ENCODE peak calls at places on chromosomes 7 and 10, in four cellular contexts. V, D, C and I are unnamed samples.

GRCh38 chr10:88292185-88292514 is 291.0 kb downstream of the RNLS start:
- DNase-seq in D (no peak), C (no peak), V (no peak), I (no peak)

GRCh38 chr10:114087255-114087654 is 43.6 kb downstream of the ADRB1 start:
- DNase-seq in D (no peak), C (no peak), V (no peak), I (no peak)

GRCh38 chr10:109902992-109903947 is 20.0 kb downstream of the XPNPEP1 start:
- DNase-seq in D (no peak), C (no peak), V (no peak), I (peak)

GRCh38 chr10:102347236-102347828 is 48.2 kb upstream of the NFKB2 start:
- DNase-seq in D (no peak), V (no peak), C (no peak), I (peak)

GRCh38 chr10:87799860-87800259 is 18.2 kb downstream of the ATAD1 start:
- DNase-seq in V (no peak), C (no peak), D (no peak), I (peak)

GRCh38 chr7:117791877-117792780 is 81.1 kb downstream of the CTTNBP2 start:
- DNase-seq in D (no peak), C (no peak), V (no peak), I (peak)

GRCh38 chr7:2622869-2623697 is 8.7 kb upstream of the TTYH3 start:
- DNase-seq in D (no peak), C (no peak), V (no peak), I (no peak)

GRCh38 chr10:75788394-75789205 is 357.2 kb downstream of the LRMDA start:
- DNase-seq in D (no peak), C (no peak), V (no peak), I (no peak)